ENCODE peak calls at places on chromosomes 2 and 18, in ten cellular contexts. K, H, D, B, L, V, W, G, Y and N are unnamed samples.

GRCh38 chr2:25342372-25343186 is 854 bp upstream of the DNMT3A start:
- DNase-seq in H (peak), V (peak), W (peak), Y (peak), D (peak), K (peak), B (peak), L (peak), G (peak), N (peak)

GRCh38 chr2:82827426-82827825 is 1631.7 kb downstream of the SUCLG1 start:
- DNase-seq in G (no peak), Y (no peak), L (no peak), K (no peak), V (no peak), H (no peak), W (no peak), B (no peak), D (no peak), N (no peak)

GRCh38 chr18:21489119-21489750 is 111.3 kb downstream of the ESCO1 start:
- DNase-seq in G (peak), K (no peak), V (peak), H (peak), D (peak), Y (peak), W (peak), B (peak), L (no peak), N (peak)

GRCh38 chr2:197647961-197648690 is 27.3 kb downstream of the RFTN2 start:
- DNase-seq in K (no peak), G (no peak), L (no peak), B (no peak), D (peak), H (no peak), W (no peak), V (peak), Y (no peak), N (no peak)

GRCh38 chr2:37232131-37232933 is 874 bp downstream of the NDUFAF7 start:
- DNase-seq in G (peak), L (no peak), D (peak), H (peak), V (no peak), K (no peak), B (peak), Y (peak), W (no peak), N (no peak)

GRCh38 chr2:47301277-47301618 is 101.7 kb upstream of the MSH2 start:
- DNase-seq in D (no peak), H (no peak), W (no peak), L (no peak), Y (no peak), K (no peak), G (no peak), V (no peak), B (no peak), N (no peak)

GRCh38 chr2:18924905-18925691 is 335.7 kb upstream of the NT5C1B start:
- DNase-seq in W (no peak), B (no peak), K (no peak), H (peak), V (peak), L (no peak), Y (no peak), G (peak), D (peak), N (no peak)

GRCh38 chr2:73976803-73977202 is 7.9 kb upstream of the TET3 start:
- DNase-seq in Y (no peak), B (no peak), W (no peak), L (no peak), H (no peak), G (no peak), V (no peak), D (no peak), K (no peak), N (no peak)

GRCh38 chr2:237264480-237265219 is 149.3 kb downstream of the COL6A3 start:
- DNase-seq in H (no peak), K (no peak), G (no peak), B (no peak), D (peak), L (no peak), V (no peak), Y (no peak), W (no peak), N (no peak)

GRCh38 chr2:117785740-117786139 is 28.8 kb upstream of the DDX18 start:
- DNase-seq in K (no peak), G (peak), D (no peak), B (peak), H (peak), Y (no peak), V (peak), L (no peak), W (no peak), N (peak)

GRCh38 chr18:69658137-69658536 is 257.4 kb downstream of the DOK6 start:
- DNase-seq in D (no peak), Y (no peak), L (no peak), B (no peak), K (no peak), H (no peak), W (no peak), G (no peak), V (no peak), N (no peak)

GRCh38 chr2:57180042-57180567 is 866.5 kb upstream of the VRK2 start:
- DNase-seq in H (peak), L (no peak), K (no peak), D (peak), G (peak), B (no peak), V (no peak), W (no peak), Y (no peak), N (no peak)